ENCODE peak calls at places on chromosomes 2 and 18, in four cellular contexts. C is K562, K is WTC11, J is HepG2. A is an unnamed sample.

GRCh38 chr2:181656450-181657261 is at the start of gene CERKL:
- DNase-seq in C (no peak), K (peak; percentile 82), J (no peak), A (peak; percentile 69)

GRCh38 chr2:238091426-238092060 is 8.6 kb upstream of the ESPNL start:
- DNase-seq in C (no peak), K (no peak), J (no peak), A (no peak)

GRCh38 chr2:85619617-85620016 is 3.6 kb downstream of the USP39 start:
- DNase-seq in C (no peak), K (no peak), J (no peak), A (no peak)

GRCh38 chr2:20067992-20068727 is 16.7 kb upstream of the LAPTM4A start:
- DNase-seq in C (no peak), K (no peak), J (no peak), A (no peak)

GRCh38 chr2:130727286-130727924 is 1.5 kb upstream of the GPR148 start:
- DNase-seq in C (peak; percentile 86), K (peak; percentile 95), J (no peak), A (peak; percentile 94)

GRCh38 chr18:79732721-79733025 is 53.1 kb downstream of the CTDP1 start:
- DNase-seq in C (no peak), K (no peak), J (no peak), A (no peak)

GRCh38 chr2:36463365-36463764 is 107.8 kb downstream of the CRIM1 start:
- DNase-seq in C (no peak), K (no peak), J (no peak), A (no peak)

GRCh38 chr18:61702007-61702406 is 190.8 kb downstream of the RNF152 start:
- DNase-seq in C (no peak), K (no peak), J (no peak), A (no peak)

GRCh38 chr2:133591164-133591563 is 22.9 kb upstream of the NCKAP5 start:
- DNase-seq in C (no peak), K (no peak), J (no peak), A (no peak)

GRCh38 chr2:15421761-15422160 is 139.4 kb downstream of the NBAS start:
- DNase-seq in C (peak; percentile 41), K (no peak), J (no peak), A (no peak)

GRCh38 chr2:5175231-5175630 is 517.0 kb upstream of the SOX11 start:
- DNase-seq in C (no peak), K (no peak), J (no peak), A (no peak)

GRCh38 chr2:240948905-240949790 is 43.0 kb downstream of the CROCC2 start:
- DNase-seq in C (no peak), K (no peak), J (no peak), A (no peak)

GRCh38 chr2:230751062-230751461 is 38.4 kb downstream of the CAB39 start:
- DNase-seq in C (no peak), K (no peak), J (no peak), A (no peak)

GRCh38 chr2:207334309-207334630 is 168.5 kb upstream of the KLF7 start:
- DNase-seq in C (no peak), K (no peak), J (no peak), A (no peak)

GRCh38 chr18:10518595-10519273 is 7.1 kb upstream of the NAPG start:
- DNase-seq in C (peak; percentile 48), K (no peak), J (peak; percentile 16), A (peak; percentile 10)

GRCh38 chr18:73563345-73563744 is 584.3 kb downstream of the FBXO15 start:
- DNase-seq in C (no peak), K (no peak), J (no peak), A (no peak)

GRCh38 chr2:158495175-158495574 is 38.4 kb downstream of the PKP4 start:
- DNase-seq in C (no peak), K (no peak), J (no peak), A (no peak)

GRCh38 chr2:72630767-72631166 is 195.1 kb downstream of the EXOC6B start:
- DNase-seq in C (no peak), K (no peak), J (no peak), A (no peak)

GRCh38 chr2:109440507-109441156 is 173.1 kb downstream of the SEPTIN10 start:
- DNase-seq in C (no peak), K (no peak), J (no peak), A (no peak)

GRCh38 chr2:51158236-51158635 is 126.3 kb upstream of the NRXN1 start:
- DNase-seq in C (no peak), K (no peak), J (no peak), A (no peak)

GRCh38 chr2:216082805-216083204 is 1.1 kb downstream of the TMEM169 start:
- DNase-seq in C (no peak), K (no peak), J (peak; percentile 40), A (no peak)

GRCh38 chr2:218290316-218291261 is 1.7 kb downstream of the TMBIM1 start:
- DNase-seq in C (no peak), K (no peak), J (no peak), A (no peak)

GRCh38 chr2:215712850-215713230 is 277.0 kb upstream of the FN1 start:
- DNase-seq in C (no peak), K (no peak), J (peak; percentile 42), A (no peak)

GRCh38 chr2:161102770-161103450 is 57.3 kb upstream of the TANK start:
- DNase-seq in C (no peak), K (no peak), J (no peak), A (no peak)

GRCh38 chr2:149028377-149028776 is 10.1 kb upstream of the LYPD6B start:
- DNase-seq in C (no peak), K (no peak), J (no peak), A (no peak)

GRCh38 chr2:219969508-219969907 is 342.1 kb downstream of the SLC4A3 start:
- DNase-seq in C (no peak), K (no peak), J (no peak), A (no peak)

GRCh38 chr2:118847447-118848172 is at the start of gene EN1:
- DNase-seq in C (peak; percentile 86), K (peak; percentile 83), J (no peak), A (peak; percentile 82)

GRCh38 chr18:57813245-57813644 is 10.1 kb upstream of the ATP8B1 start:
- DNase-seq in C (no peak), K (no peak), J (peak; percentile 48), A (no peak)

DNA sequence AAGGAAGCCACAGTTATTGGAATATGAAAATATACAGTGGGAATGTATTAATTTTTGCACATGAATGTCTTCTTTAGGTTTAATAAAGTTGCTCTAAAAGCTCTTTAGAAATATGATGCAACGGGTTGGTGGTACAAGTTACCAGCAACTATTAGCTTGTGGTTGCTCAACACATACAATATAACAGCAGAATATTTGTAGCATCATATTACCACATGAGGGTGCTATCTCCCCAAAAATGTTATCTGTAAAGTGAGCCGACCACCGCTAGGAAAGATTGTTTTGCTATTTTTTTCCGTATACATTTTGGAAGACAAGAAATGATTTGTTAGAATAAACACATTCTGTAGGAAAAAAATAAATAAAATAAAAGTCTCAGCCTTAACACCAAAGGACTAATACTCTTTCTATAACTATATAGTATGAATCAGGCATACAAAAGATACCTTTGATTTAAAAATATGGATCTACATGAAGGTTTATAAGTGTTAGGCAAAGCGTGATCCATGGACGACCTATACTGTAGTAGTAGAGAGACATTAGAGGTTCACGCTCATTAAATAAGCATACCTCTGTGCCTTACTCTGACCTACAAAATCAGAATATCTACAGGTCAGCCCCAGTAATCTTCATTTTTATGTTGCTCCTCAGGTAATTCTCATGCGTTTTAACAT is 1110.7 kb upstream of the ACVR2A start:
- DNase-seq in C (peak; percentile 7), K (no peak), J (peak; percentile 62), A (peak; percentile 40)
- TF ChIP-seq SP1 in C (no peak), K (no peak), J (no peak), A (no peak)

GRCh38 chr18:59767732-59768131 is 70.5 kb upstream of the CCBE1 start:
- DNase-seq in C (no peak), K (no peak), J (no peak), A (no peak)
- TF ChIP-seq ELF4 in C (no peak), K (no peak), J (no peak), A (no peak)

GRCh38 chr2:236117861-236118269 is 50.3 kb downstream of the GBX2 start:
- DNase-seq in C (no peak), K (no peak), J (peak; percentile 93), A (no peak)
- TF ChIP-seq SP1 in C (no peak), K (no peak), J (no peak), A (no peak)

GRCh38 chr2:30371772-30372373 is 75.2 kb upstream of the LCLAT1 start:
- DNase-seq in C (no peak), K (no peak), J (no peak), A (no peak)
- TF ChIP-seq ELF4 in C (no peak), K (no peak), J (no peak), A (no peak)

GRCh38 chr2:212770240-212770639 is 231.6 kb upstream of the ERBB4 start:
- DNase-seq in C (no peak), K (no peak), J (no peak), A (no peak)

GRCh38 chr2:212766921-212767320 is 228.3 kb upstream of the ERBB4 start:
- DNase-seq in C (no peak), K (no peak), J (no peak), A (no peak)
- TF ChIP-seq SP1 in C (no peak), K (no peak), J (no peak), A (no peak)

GRCh38 chr2:56749152-56749752 is 565.5 kb downstream of the CCDC85A start:
- DNase-seq in C (no peak), K (no peak), J (peak; percentile 18), A (peak; percentile 19)
- TF ChIP-seq ELF4 in C (no peak), K (no peak), J (no peak), A (no peak)

DNA sequence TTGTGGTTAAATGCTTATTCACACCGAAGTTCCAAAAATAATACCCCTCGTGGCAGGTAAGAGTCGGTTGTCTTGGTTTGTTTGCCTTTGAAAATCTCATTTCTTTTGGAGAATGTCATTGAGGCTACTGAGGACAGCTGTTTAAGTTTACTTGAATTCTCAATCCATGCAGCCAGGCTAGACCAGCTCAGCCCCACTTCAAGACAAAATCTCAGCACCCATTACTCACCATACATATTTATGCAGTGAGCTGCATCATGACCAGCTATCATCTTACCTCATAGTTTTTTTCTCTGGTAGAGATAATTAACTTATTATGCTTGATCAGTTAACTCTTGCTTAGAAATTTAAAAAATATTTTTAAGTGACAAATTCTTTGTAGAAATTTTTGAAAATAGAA is 115.9 kb downstream of the HAUS1 start:
- DNase-seq in C (no peak), K (no peak), J (no peak), A (no peak)
- TF ChIP-seq SP1 in C (no peak), K (no peak), J (no peak), A (no peak)

DNA sequence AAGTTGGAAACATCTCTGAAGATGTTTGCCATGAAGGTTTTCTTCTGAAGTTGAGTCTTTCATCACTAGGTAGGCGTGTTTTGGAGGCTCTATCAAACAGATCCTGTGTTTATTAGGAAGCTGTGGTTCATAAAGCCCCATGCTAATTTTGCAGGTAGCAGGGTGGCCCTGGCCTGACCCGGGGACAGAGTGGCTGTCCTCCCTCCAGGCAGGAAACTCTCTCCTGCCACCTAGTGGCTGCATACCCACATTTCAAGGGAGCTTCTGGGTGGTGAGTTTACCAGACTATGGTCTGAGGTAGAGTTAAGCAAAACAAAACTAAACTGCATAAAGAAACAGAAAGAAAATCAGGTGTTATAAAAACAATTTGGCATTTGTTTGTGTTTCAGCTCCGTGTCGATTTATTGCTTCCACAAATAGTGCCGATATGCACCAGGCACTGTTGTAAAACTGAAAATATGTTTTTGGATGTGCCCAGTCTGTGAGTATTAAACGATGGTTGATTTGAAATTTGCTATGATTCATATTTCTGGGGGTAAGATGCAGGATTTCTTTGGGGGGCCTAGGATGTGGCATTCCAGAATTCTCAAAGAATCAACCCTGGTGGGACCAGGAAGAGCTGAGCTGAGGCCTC is 26.0 kb upstream of the IL37 start:
- DNase-seq in C (peak; percentile 87), K (peak; percentile 89), J (peak; percentile 59), A (peak; percentile 70)
- TF ChIP-seq ELF4 in C (no peak), K (no peak), J (no peak), A (no peak)

A was measured in HEK293T.